ENCODE peak calls at places on chromosomes 11 and 22, in eight cellular contexts. One of them, this sample, is unnamed.

GRCh38 chr22:44195189-44195871 is 14.6 kb downstream of the PARVG start:
- DNase-seq in cardiac septum: no peak
- DNase-seq in osteocyte: no peak
- DNase-seq in SK-N-SH: no peak
- DNase-seq in suprapubic skin: no peak
- DNase-seq in endothelial cell of umbilical vein: no peak
- DNase-seq in heart right ventricle: no peak
- DNase-seq in fibroblast of gingiva: no peak
- DNase-seq in this sample: no peak

GRCh38 chr22:41822289-41823057 is 10.4 kb upstream of the SREBF2 start:
- DNase-seq in cardiac septum: no peak
- DNase-seq in osteocyte: no peak
- DNase-seq in SK-N-SH: peak
- DNase-seq in suprapubic skin: no peak
- DNase-seq in endothelial cell of umbilical vein: peak
- DNase-seq in heart right ventricle: no peak
- DNase-seq in fibroblast of gingiva: peak
- DNase-seq in this sample: peak

GRCh38 chr22:23215294-23216204 is 35.2 kb downstream of the BCR start:
- DNase-seq in cardiac septum: no peak
- DNase-seq in osteocyte: no peak
- DNase-seq in SK-N-SH: no peak
- DNase-seq in suprapubic skin: no peak
- DNase-seq in endothelial cell of umbilical vein: peak
- DNase-seq in heart right ventricle: no peak
- DNase-seq in fibroblast of gingiva: no peak
- DNase-seq in this sample: peak

GRCh38 chr22:49976439-49977175 is 16.0 kb downstream of the PIM3 start:
- DNase-seq in cardiac septum: peak
- DNase-seq in osteocyte: no peak
- DNase-seq in SK-N-SH: peak
- DNase-seq in suprapubic skin: no peak
- DNase-seq in endothelial cell of umbilical vein: no peak
- DNase-seq in heart right ventricle: no peak
- DNase-seq in fibroblast of gingiva: no peak
- DNase-seq in this sample: no peak

GRCh38 chr11:65786786-65787636 is at the start of gene OVOL1:
- DNase-seq in cardiac septum: no peak
- DNase-seq in osteocyte: no peak
- DNase-seq in SK-N-SH: peak
- DNase-seq in suprapubic skin: peak
- DNase-seq in endothelial cell of umbilical vein: no peak
- DNase-seq in heart right ventricle: no peak
- DNase-seq in fibroblast of gingiva: no peak
- DNase-seq in this sample: no peak

GRCh38 chr11:119999220-119999619 is 138.7 kb downstream of the TRIM29 start:
- DNase-seq in cardiac septum: no peak
- DNase-seq in osteocyte: no peak
- DNase-seq in SK-N-SH: no peak
- DNase-seq in suprapubic skin: no peak
- DNase-seq in endothelial cell of umbilical vein: no peak
- DNase-seq in heart right ventricle: no peak
- DNase-seq in fibroblast of gingiva: no peak
- DNase-seq in this sample: no peak

GRCh38 chr11:113705871-113706654 is at the start of gene TMPRSS5:
- DNase-seq in cardiac septum: no peak
- DNase-seq in osteocyte: no peak
- DNase-seq in SK-N-SH: no peak
- DNase-seq in suprapubic skin: no peak
- DNase-seq in endothelial cell of umbilical vein: no peak
- DNase-seq in heart right ventricle: no peak
- DNase-seq in fibroblast of gingiva: no peak
- DNase-seq in this sample: no peak

GRCh38 chr11:68976563-68976962 is 4.2 kb downstream of the MRGPRD start:
- DNase-seq in cardiac septum: no peak
- DNase-seq in osteocyte: peak
- DNase-seq in SK-N-SH: no peak
- DNase-seq in suprapubic skin: peak
- DNase-seq in endothelial cell of umbilical vein: no peak
- DNase-seq in heart right ventricle: no peak
- DNase-seq in fibroblast of gingiva: peak
- DNase-seq in this sample: peak

GRCh38 chr11:116312560-116313340 is 460.0 kb downstream of the BUD13 start:
- DNase-seq in cardiac septum: peak
- DNase-seq in osteocyte: peak
- DNase-seq in SK-N-SH: peak
- DNase-seq in suprapubic skin: peak
- DNase-seq in endothelial cell of umbilical vein: peak
- DNase-seq in heart right ventricle: peak
- DNase-seq in fibroblast of gingiva: no peak
- DNase-seq in this sample: peak

GRCh38 chr11:110096369-110096976 is 3.3 kb downstream of the ZC3H12C start:
- DNase-seq in cardiac septum: no peak
- DNase-seq in osteocyte: no peak
- DNase-seq in SK-N-SH: no peak
- DNase-seq in suprapubic skin: no peak
- DNase-seq in endothelial cell of umbilical vein: no peak
- DNase-seq in heart right ventricle: no peak
- DNase-seq in fibroblast of gingiva: no peak
- DNase-seq in this sample: no peak

GRCh38 chr22:31490496-31490925 is 869 bp upstream of the EIF4ENIF1 start:
- DNase-seq in cardiac septum: peak
- DNase-seq in osteocyte: no peak
- DNase-seq in SK-N-SH: peak
- DNase-seq in suprapubic skin: no peak
- DNase-seq in endothelial cell of umbilical vein: peak
- DNase-seq in heart right ventricle: peak
- DNase-seq in fibroblast of gingiva: peak
- DNase-seq in this sample: peak

GRCh38 chr11:69249641-69250502 is 44.1 kb upstream of the MYEOV start:
- DNase-seq in cardiac septum: peak
- DNase-seq in osteocyte: peak
- DNase-seq in SK-N-SH: no peak
- DNase-seq in suprapubic skin: peak
- DNase-seq in endothelial cell of umbilical vein: no peak
- DNase-seq in heart right ventricle: no peak
- DNase-seq in fibroblast of gingiva: no peak
- DNase-seq in this sample: no peak

GRCh38 chr22:45885941-45886395 is 91.0 kb downstream of the WNT7B start:
- DNase-seq in cardiac septum: peak
- DNase-seq in osteocyte: no peak
- DNase-seq in SK-N-SH: peak
- DNase-seq in suprapubic skin: peak
- DNase-seq in endothelial cell of umbilical vein: no peak
- DNase-seq in heart right ventricle: no peak
- DNase-seq in fibroblast of gingiva: no peak
- DNase-seq in this sample: no peak

GRCh38 chr11:12625438-12626071 is 48.7 kb upstream of the TEAD1 start:
- DNase-seq in cardiac septum: no peak
- DNase-seq in osteocyte: no peak
- DNase-seq in SK-N-SH: no peak
- DNase-seq in suprapubic skin: no peak
- DNase-seq in endothelial cell of umbilical vein: no peak
- DNase-seq in heart right ventricle: no peak
- DNase-seq in fibroblast of gingiva: peak
- DNase-seq in this sample: no peak

GRCh38 chr11:99241059-99241458 is 220.3 kb downstream of the CNTN5 start:
- DNase-seq in cardiac septum: no peak
- DNase-seq in osteocyte: no peak
- DNase-seq in SK-N-SH: no peak
- DNase-seq in suprapubic skin: no peak
- DNase-seq in endothelial cell of umbilical vein: no peak
- DNase-seq in heart right ventricle: no peak
- DNase-seq in fibroblast of gingiva: no peak
- DNase-seq in this sample: no peak

GRCh38 chr11:35114901-35115687 is 23.9 kb upstream of the CD44 start:
- DNase-seq in cardiac septum: no peak
- DNase-seq in osteocyte: no peak
- DNase-seq in SK-N-SH: no peak
- DNase-seq in suprapubic skin: no peak
- DNase-seq in endothelial cell of umbilical vein: no peak
- DNase-seq in heart right ventricle: no peak
- DNase-seq in fibroblast of gingiva: no peak
- DNase-seq in this sample: no peak

GRCh38 chr11:24453129-24453723 is 43.6 kb upstream of the LUZP2 start:
- DNase-seq in cardiac septum: no peak
- DNase-seq in osteocyte: no peak
- DNase-seq in SK-N-SH: no peak
- DNase-seq in suprapubic skin: no peak
- DNase-seq in endothelial cell of umbilical vein: no peak
- DNase-seq in heart right ventricle: no peak
- DNase-seq in fibroblast of gingiva: no peak
- DNase-seq in this sample: no peak

GRCh38 chr11:76329983-76330382 is 50.9 kb downstream of the THAP12 start:
- DNase-seq in cardiac septum: no peak
- DNase-seq in osteocyte: no peak
- DNase-seq in SK-N-SH: no peak
- DNase-seq in suprapubic skin: no peak
- DNase-seq in endothelial cell of umbilical vein: no peak
- DNase-seq in heart right ventricle: no peak
- DNase-seq in fibroblast of gingiva: no peak
- DNase-seq in this sample: no peak

GRCh38 chr11:64762277-64762915 is 2.6 kb upstream of the PYGM start:
- DNase-seq in cardiac septum: peak
- DNase-seq in osteocyte: no peak
- DNase-seq in SK-N-SH: peak
- DNase-seq in suprapubic skin: no peak
- DNase-seq in endothelial cell of umbilical vein: no peak
- DNase-seq in heart right ventricle: no peak
- DNase-seq in fibroblast of gingiva: no peak
- DNase-seq in this sample: no peak

GRCh38 chr22:17777005-17777716 is 2.9 kb upstream of the BID start:
- DNase-seq in cardiac septum: peak
- DNase-seq in osteocyte: no peak
- DNase-seq in SK-N-SH: no peak
- DNase-seq in suprapubic skin: no peak
- DNase-seq in endothelial cell of umbilical vein: peak
- DNase-seq in heart right ventricle: peak
- DNase-seq in fibroblast of gingiva: no peak
- DNase-seq in this sample: peak

GRCh38 chr11:46281374-46281831 is 3.9 kb downstream of the CREB3L1 start:
- DNase-seq in cardiac septum: no peak
- DNase-seq in osteocyte: no peak
- DNase-seq in SK-N-SH: no peak
- DNase-seq in suprapubic skin: no peak
- DNase-seq in endothelial cell of umbilical vein: no peak
- DNase-seq in heart right ventricle: peak
- DNase-seq in fibroblast of gingiva: no peak
- DNase-seq in this sample: no peak